ENCODE peak calls at places on chromosomes 6 and 20, in seven cellular contexts. R is fibroblast of lung, L is astrocyte of the cerebellum, D is psoas muscle, T is AG10803, C is A549, W is HCT116. V is an unnamed sample.

GRCh38 chr6:169850154-169850553 is 98.7 kb downstream of the ERMARD start:
- DNase-seq in R (no peak), L (no peak), D (no peak), T (no peak), C (no peak), W (no peak), V (no peak)

GRCh38 chr20:51643390-51643789 is 100.9 kb upstream of the NFATC2 start:
- DNase-seq in R (no peak), L (no peak), D (no peak), T (no peak), C (no peak), W (no peak), V (no peak)

GRCh38 chr20:39632757-39633156 is 670.6 kb downstream of the DHX35 start:
- DNase-seq in R (no peak), L (no peak), D (no peak), T (no peak), C (no peak), W (no peak), V (no peak)

GRCh38 chr6:122665929-122666328 is 55.7 kb downstream of the PKIB start:
- DNase-seq in R (no peak), L (no peak), D (no peak), T (no peak), C (no peak), W (no peak), V (no peak)

GRCh38 chr6:27168108-27168507 is 79.4 kb upstream of the PRSS16 start:
- DNase-seq in R (peak; percentile 50), L (no peak), D (no peak), T (no peak), C (no peak), W (no peak), V (no peak)

GRCh38 chr6:10720229-10720959 is 2.5 kb upstream of the TMEM14C start:
- DNase-seq in R (peak; percentile 26), L (no peak), D (peak; percentile 71), T (peak; percentile 18), C (no peak), W (no peak), V (no peak)

GRCh38 chr20:14568701-14569100 is 231.3 kb upstream of the FLRT3 start:
- DNase-seq in R (no peak), L (no peak), D (no peak), T (no peak), C (no peak), W (no peak), V (no peak)

GRCh38 chr6:169959129-169960002 is 207.9 kb downstream of the ERMARD start:
- DNase-seq in R (no peak), L (no peak), D (no peak), T (no peak), C (no peak), W (no peak), V (no peak)

GRCh38 chr6:2034256-2034655 is 211.1 kb downstream of the GMDS start:
- DNase-seq in R (no peak), L (no peak), D (no peak), T (no peak), C (no peak), W (no peak), V (peak; percentile 16)

GRCh38 chr6:52341861-52342260 is 20.1 kb upstream of the PAQR8 start:
- DNase-seq in R (no peak), L (no peak), D (no peak), T (no peak), C (no peak), W (no peak), V (no peak)

GRCh38 chr6:44009425-44010321 is 117.6 kb downstream of the MRPL14 start:
- DNase-seq in R (peak; percentile 63), L (no peak), D (peak; percentile 77), T (no peak), C (no peak), W (no peak), V (no peak)

GRCh38 chr6:2940010-2940850 is 31.1 kb downstream of the SERPINB6 start:
- DNase-seq in R (no peak), L (no peak), D (no peak), T (no peak), C (peak; percentile 11), W (no peak), V (no peak)

GRCh38 chr20:50188879-50189680 is 1.6 kb upstream of the CEBPB start:
- DNase-seq in R (no peak), L (no peak), D (no peak), T (no peak), C (peak; percentile 51), W (no peak), V (no peak)

GRCh38 chr6:21137708-21138358 is 455.7 kb upstream of the SOX4 start:
- DNase-seq in R (peak; percentile 58), L (no peak), D (no peak), T (peak; percentile 62), C (no peak), W (no peak), V (peak; percentile 17)

GRCh38 chr20:5127859-5128409 is 1.1 kb downstream of the CDS2 start:
- DNase-seq in R (no peak), L (no peak), D (no peak), T (no peak), C (no peak), W (no peak), V (no peak)

DNA sequence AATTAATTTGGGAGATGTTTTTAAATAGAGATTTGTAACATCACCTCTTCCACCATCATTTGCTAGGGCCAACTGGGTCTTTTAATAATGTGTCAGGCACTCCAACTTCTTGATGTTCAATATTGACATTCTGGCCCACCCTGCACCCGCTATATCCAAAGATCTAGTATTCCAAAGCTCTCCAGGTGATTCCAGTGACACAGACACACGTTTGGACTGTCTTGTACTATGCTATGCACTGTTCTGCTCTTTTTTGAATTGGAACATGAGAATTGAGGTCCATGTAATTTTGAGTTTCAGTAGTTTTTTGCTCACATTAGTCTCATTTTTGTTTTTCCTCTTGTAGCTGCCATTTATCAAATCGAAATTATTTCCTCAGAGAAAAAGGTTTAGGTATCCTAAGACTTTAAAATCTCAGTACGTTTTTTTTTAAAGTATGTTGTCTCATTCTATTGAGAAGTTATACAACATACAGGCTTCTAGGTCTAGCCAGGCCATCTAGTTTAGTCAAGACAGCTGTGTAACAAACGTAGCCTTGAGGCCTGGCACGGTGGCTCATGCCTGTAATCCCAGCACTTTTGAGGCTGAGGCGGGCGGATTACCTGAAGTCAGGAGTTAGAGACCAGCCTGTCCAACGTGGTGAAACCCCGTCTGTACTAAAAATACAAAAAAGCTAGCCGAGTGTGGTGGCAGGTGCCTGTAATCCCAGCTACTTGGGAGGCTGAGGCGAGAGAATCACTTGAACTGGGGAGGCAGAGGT is 3.1 kb downstream of the BICRAL start:
- DNase-seq in R (no peak), L (no peak), D (no peak), T (no peak), C (no peak), W (no peak), V (no peak)
- H3K4me3 ChIP-seq in R (peak overlapping the region; percentile 86), L (peak overlapping the region; percentile 72), D (peak overlapping the region; percentile 90), T (peak overlapping the region; percentile 78), C (peak overlapping the region; percentile 70), W (no peak overlapping the region), V (peak overlapping the region; percentile 92)

GRCh38 chr6:139625998-139626975 is 251.8 kb upstream of the CITED2 start:
- DNase-seq in R (peak; percentile 11), L (no peak), D (no peak), T (peak; percentile 44), C (no peak), W (no peak), V (peak; percentile 82)
- H3K4me3 ChIP-seq in R (no peak overlapping the region), L (no peak overlapping the region), D (no peak overlapping the region), T (no peak overlapping the region), C (no peak overlapping the region), W (no peak overlapping the region), V (no peak overlapping the region)

GRCh38 chr6:109793793-109794192 is 102.7 kb downstream of the FIG4 start:
- DNase-seq in R (peak; percentile 97), L (peak; percentile 87), D (no peak), T (peak; percentile 93), C (peak; percentile 77), W (peak; percentile 83), V (peak; percentile 96)
- H3K4me3 ChIP-seq in R (no peak overlapping the region), L (no peak overlapping the region), D (no peak overlapping the region), T (no peak overlapping the region), C (no peak overlapping the region), W (no peak overlapping the region), V (no peak overlapping the region)

GRCh38 chr6:36334832-36335459 is 1.7 kb downstream of the BNIP5 start:
- DNase-seq in R (no peak), L (no peak), D (no peak), T (no peak), C (no peak), W (no peak), V (no peak)
- H3K4me3 ChIP-seq in R (no peak overlapping the region), L (no peak overlapping the region), D (no peak overlapping the region), T (no peak overlapping the region), C (no peak overlapping the region), W (no peak overlapping the region), V (no peak overlapping the region)

V was measured in fibroblast of pulmonary artery.